ENCODE peak calls at places on chromosomes 11 and 22, in eight cellular contexts. P is Karpas-422, S is left lung, W is suprapubic skin, M is body of pancreas, H is MM.1S, E is stomach, A is A673. Z is an unnamed sample.

GRCh38 chr22:42697542-42698013 is 23.1 kb downstream of the A4GALT start:
- DNase-seq in W (no peak), H (no peak), P (no peak), M (peak), S (no peak), E (peak), A (no peak), Z (no peak)

GRCh38 chr11:34656062-34656720 is 35.3 kb downstream of the EHF start:
- DNase-seq in S (no peak), W (no peak), A (no peak), E (no peak), P (no peak), H (no peak), M (no peak), Z (no peak)

GRCh38 chr11:61507012-61507768 is 1.4 kb upstream of the LRRC10B start:
- DNase-seq in W (no peak), H (no peak), S (no peak), E (no peak), P (no peak), M (no peak), A (peak), Z (no peak)

GRCh38 chr11:83220279-83220678 is 26.8 kb downstream of the ANKRD42 start:
- DNase-seq in W (no peak), P (no peak), S (no peak), H (no peak), A (no peak), E (no peak), M (no peak), Z (no peak)

GRCh38 chr11:121091492-121092179 is 9.4 kb upstream of the TECTA start:
- DNase-seq in P (no peak), A (no peak), W (no peak), S (no peak), E (no peak), H (no peak), M (no peak), Z (no peak)

GRCh38 chr22:29306175-29306829 is at the start of gene GAS2L1:
- DNase-seq in P (peak), S (peak), M (peak), A (peak), W (no peak), H (peak), E (peak), Z (peak)

GRCh38 chr22:42684462-42685195 is 35.4 kb upstream of the CYB5R3 start:
- DNase-seq in A (no peak), H (no peak), E (no peak), S (no peak), W (no peak), P (no peak), M (no peak), Z (no peak)

GRCh38 chr22:36829370-36830002 is 12.7 kb upstream of the PVALB start:
- DNase-seq in A (no peak), S (peak), E (no peak), M (no peak), P (no peak), H (no peak), W (no peak), Z (peak)

GRCh38 chr11:18540207-18541009 is 13.7 kb upstream of the TSG101 start:
- DNase-seq in S (no peak), A (peak), M (no peak), E (no peak), H (peak), W (no peak), P (peak), Z (no peak)

GRCh38 chr11:62409831-62410230 is 9.0 kb upstream of the SCGB1A1 start:
- DNase-seq in W (no peak), H (no peak), S (no peak), E (no peak), M (no peak), P (no peak), A (no peak), Z (no peak)

GRCh38 chr11:133845413-133845812 is at the start of gene SPATA19:
- DNase-seq in A (no peak), W (no peak), P (no peak), M (no peak), E (no peak), S (no peak), H (no peak), Z (no peak)

GRCh38 chr11:2091786-2092463 is 47.3 kb downstream of the IGF2 start:
- DNase-seq in S (no peak), E (peak), H (no peak), W (peak), P (no peak), M (no peak), A (no peak), Z (peak)

GRCh38 chr11:113587318-113587739 is 112.1 kb upstream of the DRD2 start:
- DNase-seq in H (no peak), S (no peak), E (no peak), P (no peak), A (no peak), W (no peak), M (no peak), Z (no peak)

GRCh38 chr22:43777204-43777671 is 34.9 kb downstream of the EFCAB6 start:
- DNase-seq in E (no peak), W (no peak), P (no peak), S (no peak), M (no peak), A (no peak), H (no peak), Z (no peak)

GRCh38 chr22:31537019-31537535 is 40.7 kb downstream of the SFI1 start:
- DNase-seq in M (no peak), H (no peak), S (no peak), W (no peak), A (no peak), E (no peak), P (no peak), Z (no peak)

GRCh38 chr11:325796-326591 is 5.3 kb upstream of the IFITM3 start:
- DNase-seq in H (no peak), E (no peak), W (no peak), A (no peak), S (peak), P (no peak), M (no peak), Z (peak)

GRCh38 chr11:122199661-122200060 is 83.6 kb upstream of the BLID start:
- DNase-seq in W (no peak), H (no peak), P (no peak), E (no peak), S (no peak), M (no peak), A (no peak), Z (no peak)

GRCh38 chr11:75813126-75813525 is 1.9 kb upstream of the UVRAG start:
- DNase-seq in E (no peak), W (no peak), H (no peak), S (no peak), A (no peak), P (no peak), M (no peak), Z (no peak)

GRCh38 chr11:66868726-66869291 is 11.9 kb downstream of the LRFN4 start:
- DNase-seq in S (no peak), W (no peak), H (peak), A (peak), E (peak), M (peak), P (peak), Z (peak)

GRCh38 chr22:47194476-47195155 is 432.2 kb downstream of the TBC1D22A start:
- DNase-seq in A (no peak), S (no peak), H (no peak), W (no peak), P (no peak), M (no peak), E (peak), Z (peak)

GRCh38 chr22:23970816-23971482 is 3.3 kb downstream of the DDT start:
- DNase-seq in E (no peak), W (no peak), P (peak), H (no peak), M (no peak), A (no peak), S (no peak), Z (peak)

GRCh38 chr22:41818596-41818995 is 14.3 kb upstream of the SREBF2 start:
- DNase-seq in E (no peak), H (no peak), S (no peak), A (no peak), P (no peak), W (no peak), M (no peak), Z (no peak)

GRCh38 chr22:44889233-44889878 is 120.4 kb downstream of the PHF21B start:
- DNase-seq in P (no peak), H (no peak), M (no peak), S (no peak), A (peak), E (no peak), W (peak), Z (peak)

GRCh38 chr11:13238879-13239514 is 38.6 kb upstream of the BMAL1 start:
- DNase-seq in E (peak), P (peak), M (peak), A (peak), H (peak), W (no peak), S (peak), Z (no peak)

GRCh38 chr11:20031155-20032001 is 128.9 kb downstream of the DBX1 start:
- DNase-seq in A (peak), W (no peak), H (no peak), P (no peak), E (no peak), M (no peak), S (no peak), Z (no peak)

GRCh38 chr11:123478352-123478986 is 48.4 kb downstream of the GRAMD1B start:
- DNase-seq in A (peak), P (peak), H (peak), W (no peak), S (peak), E (peak), M (peak), Z (no peak)

GRCh38 chr11:100789500-100789899 is 102.4 kb downstream of the ARHGAP42 start:
- DNase-seq in M (peak), H (no peak), W (no peak), P (no peak), S (no peak), E (no peak), A (peak), Z (no peak)

GRCh38 chr22:24975813-24976341 is 23.4 kb downstream of the KIAA1671 start:
- DNase-seq in H (no peak), W (peak), M (no peak), A (no peak), E (no peak), P (no peak), S (no peak), Z (no peak)

GRCh38 chr22:45083659-45084305 is 74.0 kb upstream of the PHF21B start:
- DNase-seq in H (no peak), M (no peak), W (no peak), A (peak), P (no peak), E (no peak), S (no peak), Z (no peak)

GRCh38 chr11:110892741-110893285 is 180.6 kb upstream of the ARHGAP20 start:
- DNase-seq in E (peak), M (no peak), S (no peak), A (no peak), P (no peak), W (no peak), H (no peak), Z (no peak)

GRCh38 chr11:70205049-70205725 is 2.1 kb downstream of the FADD start:
- DNase-seq in W (no peak), H (no peak), E (no peak), S (no peak), A (no peak), P (no peak), M (no peak), Z (peak)

GRCh38 chr22:20298803-20299735 is 20.8 kb downstream of the DGCR6L start:
- DNase-seq in A (peak), P (peak), S (peak), M (peak), W (peak), H (peak), E (peak), Z (peak)
- H3K27ac ChIP-seq in A (no peak), P (no peak), S (no peak), M (no peak), W (peak), H (no peak), E (peak), Z (no peak)

DNA sequence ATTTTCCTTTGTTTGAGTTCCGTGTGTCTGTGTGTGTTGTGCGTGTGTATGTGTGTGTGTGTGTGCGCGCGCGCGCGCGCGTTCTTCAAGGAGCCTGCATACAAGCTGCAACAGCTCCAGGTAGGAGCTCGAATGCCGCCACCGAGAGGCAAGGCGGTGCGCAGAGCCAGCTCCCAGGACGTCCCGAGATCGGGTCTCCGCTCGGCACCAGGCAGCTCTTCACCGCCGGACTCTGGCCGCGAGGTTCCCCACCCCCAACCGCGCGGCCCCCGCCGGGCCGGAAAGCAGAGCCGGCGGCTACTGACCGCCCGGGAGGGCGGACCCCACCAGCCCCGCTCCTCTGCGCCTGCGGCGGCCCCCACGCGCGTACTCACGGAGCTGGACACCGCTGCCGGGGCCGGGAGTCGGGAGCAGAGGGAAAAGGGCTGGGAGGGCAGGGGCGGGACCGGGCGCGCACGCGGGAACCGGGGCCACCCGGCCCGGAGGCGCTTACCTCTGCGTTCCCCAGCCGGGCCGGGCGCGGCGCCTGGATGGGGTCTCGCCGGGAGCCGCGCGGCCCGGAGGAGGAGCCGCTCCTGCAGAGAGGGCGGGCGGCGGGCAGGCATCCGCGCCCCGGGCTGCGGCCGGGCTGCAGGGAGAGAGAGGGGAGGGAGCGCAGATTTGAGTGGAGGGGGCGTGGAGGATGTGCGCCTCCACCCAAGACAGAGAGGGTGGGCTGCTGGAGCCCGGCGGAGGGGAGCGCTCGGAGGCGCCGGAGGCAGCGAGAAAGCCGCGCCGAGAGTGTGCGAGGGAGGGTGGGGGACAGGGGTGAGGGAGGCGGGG is 40.3 kb upstream of the AKIP1 start:
- DNase-seq in H (peak), P (no peak), W (peak), S (peak), E (peak), A (peak), M (peak), Z (peak)
- H3K4me3 ChIP-seq in H (peak), P (no peak), W (peak), S (peak), E (peak), A (peak), M (peak), Z (peak)

GRCh38 chr11:130180491-130180890 is 20.9 kb downstream of the ST14 start:
- DNase-seq in H (peak), P (no peak), S (no peak), M (no peak), E (no peak), A (no peak), W (no peak), Z (no peak)

GRCh38 chr11:130179396-130180306 is 20.1 kb downstream of the ST14 start:
- DNase-seq in P (no peak), M (peak), A (no peak), S (peak), W (no peak), E (no peak), H (peak), Z (no peak)

GRCh38 chr11:130177782-130178181 is 18.2 kb downstream of the ST14 start:
- DNase-seq in E (no peak), A (no peak), P (no peak), S (no peak), H (no peak), M (no peak), W (no peak), Z (no peak)

GRCh38 chr11:130178441-130178971 is 18.9 kb downstream of the ST14 start:
- DNase-seq in E (no peak), S (no peak), P (no peak), H (peak), A (no peak), M (no peak), W (no peak), Z (no peak)

DNA sequence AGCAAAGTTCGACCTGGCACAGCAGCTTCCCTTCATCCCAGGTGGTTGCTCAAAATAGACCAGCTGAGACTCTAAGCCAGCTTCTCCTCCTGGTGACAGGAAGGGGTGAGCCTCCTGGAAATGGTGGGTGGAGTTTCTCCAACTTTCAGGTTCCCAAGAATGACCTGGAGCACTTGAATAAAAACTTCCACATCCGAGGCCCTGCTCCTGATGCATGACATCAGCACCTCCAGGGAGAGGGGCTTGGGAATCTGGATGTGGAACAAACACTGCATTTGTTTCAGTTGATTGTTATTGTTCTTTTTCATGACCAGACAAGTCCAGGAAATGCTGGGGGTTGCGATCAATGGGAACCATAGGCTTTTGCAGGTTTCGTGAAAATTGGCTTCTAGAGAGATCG is 19.4 kb downstream of the ST14 start:
- DNase-seq in E (no peak), S (no peak), W (no peak), M (no peak), A (no peak), H (no peak), P (no peak), Z (no peak)
- H3K27ac ChIP-seq in E (peak), S (no peak), W (peak), M (peak), A (no peak), H (peak), P (no peak), Z (no peak)

DNA sequence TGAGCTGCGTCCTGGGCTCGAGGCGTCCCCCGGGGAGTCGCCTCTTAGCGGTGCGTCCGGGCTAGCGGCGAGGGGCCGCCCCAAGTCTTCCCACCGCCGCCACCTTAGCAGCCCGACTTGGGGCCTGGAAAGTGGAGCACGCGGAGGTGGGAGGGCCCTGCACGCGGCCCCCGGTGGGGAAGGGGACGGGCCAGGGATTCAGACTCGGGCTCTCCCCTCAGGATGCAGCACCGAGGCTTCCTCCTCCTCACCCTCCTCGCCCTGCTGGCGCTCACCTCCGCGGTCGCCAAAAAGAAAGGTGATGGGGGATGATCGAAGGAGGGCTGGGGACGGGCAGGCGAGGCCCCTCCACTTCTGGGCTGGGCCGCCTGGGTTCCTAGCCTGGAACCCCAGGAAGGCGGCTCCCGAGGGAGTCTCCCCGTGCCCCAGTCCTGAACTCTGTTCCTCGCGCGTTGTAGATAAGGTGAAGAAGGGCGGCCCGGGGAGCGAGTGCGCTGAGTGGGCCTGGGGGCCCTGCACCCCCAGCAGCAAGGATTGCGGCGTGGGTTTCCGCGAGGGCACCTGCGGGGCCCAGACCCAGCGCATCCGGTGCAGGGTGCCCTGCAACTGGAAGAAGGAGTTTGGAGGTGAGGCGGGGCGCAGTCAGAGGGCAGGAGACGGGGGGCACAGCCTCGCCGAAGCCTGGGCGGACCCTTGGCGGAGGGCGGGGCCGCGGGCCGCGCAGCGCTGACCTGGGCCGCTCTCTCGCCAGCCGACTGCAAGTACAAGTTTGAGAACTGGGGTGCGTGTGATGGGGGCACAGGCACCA is 571 bp downstream of the MDK start:
- DNase-seq in A (peak), P (no peak), W (no peak), S (no peak), E (no peak), H (no peak), M (no peak), Z (no peak)
- H3K4me3 ChIP-seq in A (peak), P (peak), W (peak), S (peak), E (peak), H (peak), M (peak), Z (peak)

DNA sequence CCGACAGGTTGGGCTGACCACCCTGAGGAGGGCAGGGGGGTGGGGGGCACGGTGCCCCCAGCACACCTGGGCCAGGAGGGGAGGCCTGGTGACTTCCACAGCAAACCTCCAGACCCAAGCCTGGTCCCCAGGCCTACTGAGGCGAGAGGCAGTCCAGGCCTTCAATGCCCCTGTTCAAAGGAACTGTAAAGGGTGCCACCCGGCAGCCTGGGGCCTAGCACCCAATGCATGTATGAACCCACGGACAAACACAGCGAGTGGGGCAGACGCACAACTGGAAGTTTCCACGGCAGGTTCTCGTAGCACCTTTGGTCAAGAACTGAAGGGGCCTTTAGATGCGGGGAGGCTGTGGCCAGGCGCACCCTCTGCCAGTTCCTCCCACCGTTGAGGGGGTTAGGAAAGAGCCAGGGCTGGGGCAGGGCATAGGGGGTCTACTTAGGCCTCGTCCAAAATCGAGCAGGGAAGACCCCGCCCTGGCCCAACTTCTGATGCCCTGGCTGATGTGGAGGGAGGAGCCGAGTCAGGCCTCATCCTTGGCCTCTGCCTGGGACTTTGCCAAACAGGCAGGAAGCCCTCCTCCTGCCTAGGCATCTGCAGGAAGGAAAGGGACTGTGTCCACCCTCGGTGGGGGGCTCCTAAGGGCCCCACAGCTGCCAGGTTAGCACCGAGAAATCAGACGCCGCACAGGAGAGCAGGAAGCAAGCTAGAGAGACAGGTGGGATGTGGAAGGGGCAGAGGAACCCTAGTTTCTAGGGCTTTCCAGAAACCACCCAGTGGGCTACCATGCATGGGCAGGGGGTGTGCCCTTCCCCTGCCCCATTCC is 6.6 kb downstream of the CBX6 start:
- DNase-seq in M (no peak), W (no peak), P (no peak), H (no peak), A (peak), S (no peak), E (no peak), Z (peak)
- H3K27ac ChIP-seq in M (peak), W (peak), P (no peak), H (no peak), A (peak), S (peak), E (no peak), Z (peak)

GRCh38 chr11:10634407-10634806 is 59.1 kb downstream of the IRAG1 start:
- DNase-seq in M (no peak), A (no peak), W (no peak), P (no peak), S (no peak), H (no peak), E (no peak), Z (no peak)
- H3K4me3 ChIP-seq in M (no peak), A (no peak), W (no peak), P (no peak), S (no peak), H (no peak), E (no peak), Z (no peak)

GRCh38 chr11:77303328-77303727 is 1.8 kb upstream of the GDPD4 start:
- DNase-seq in M (no peak), P (no peak), W (no peak), S (no peak), H (no peak), A (no peak), E (no peak), Z (no peak)
- H3K27ac ChIP-seq in M (no peak), P (no peak), W (no peak), S (no peak), H (no peak), A (no peak), E (no peak), Z (no peak)